ENCODE peak calls at places on chromosomes 13 and 19, in four cellular contexts. One of them, this sample, is unnamed.

GRCh38 chr19:3055741-3056453 is 6.4 kb downstream of the TLE5 start:
- DNase-seq in ACHN: no peak
- DNase-seq in GOT3: no peak
- DNase-seq in germinal center: no peak
- DNase-seq in this sample: no peak

GRCh38 chr19:34317311-34317927 is 47.6 kb upstream of the GPI start:
- DNase-seq in GOT3: no peak
- DNase-seq in germinal center: no peak
- DNase-seq in ACHN: no peak
- DNase-seq in this sample: no peak

GRCh38 chr13:77372275-77372674 is 45.4 kb upstream of the MYCBP2 start:
- DNase-seq in germinal center: no peak
- DNase-seq in GOT3: no peak
- DNase-seq in ACHN: no peak
- DNase-seq in this sample: no peak

GRCh38 chr13:64471916-64472315 is 2758.2 kb downstream of the PCDH9 start:
- DNase-seq in GOT3: no peak
- DNase-seq in ACHN: peak; percentile 70
- DNase-seq in germinal center: no peak
- DNase-seq in this sample: no peak

GRCh38 chr19:16168465-16169081 is 4.8 kb downstream of the CIB3 start:
- DNase-seq in GOT3: no peak
- DNase-seq in ACHN: no peak
- DNase-seq in germinal center: no peak
- DNase-seq in this sample: no peak

GRCh38 chr13:62193919-62194318 is 778.3 kb upstream of the PCDH20 start:
- DNase-seq in GOT3: no peak
- DNase-seq in germinal center: no peak
- DNase-seq in ACHN: no peak
- DNase-seq in this sample: no peak

GRCh38 chr19:40393894-40394815 is 4.2 kb upstream of the HIPK4 start:
- DNase-seq in germinal center: no peak
- DNase-seq in ACHN: no peak
- DNase-seq in GOT3: no peak
- DNase-seq in this sample: no peak

GRCh38 chr19:44687898-44688297 is 11.1 kb upstream of the CEACAM16 start:
- DNase-seq in GOT3: no peak
- DNase-seq in ACHN: no peak
- DNase-seq in germinal center: no peak
- DNase-seq in this sample: no peak

GRCh38 chr13:73119612-73120011 is 60.8 kb downstream of the KLF5 start:
- DNase-seq in GOT3: no peak
- DNase-seq in germinal center: no peak
- DNase-seq in ACHN: no peak
- DNase-seq in this sample: no peak

This sample was measured in GM06990.